ENCODE peak calls at places on chromosome 6, in four cellular contexts. A, C, G and O are unnamed samples.

GRCh38 chr6:149615805-149616204 is 32.7 kb downstream of the KATNA1 start:
- DNase-seq in A (no peak), C (no peak), G (no peak), O (no peak)

GRCh38 chr6:15063253-15063853 is 182.5 kb upstream of the JARID2 start:
- DNase-seq in A (peak; percentile 76), C (no peak), G (no peak), O (no peak)

GRCh38 chr6:27359231-27359630 is 29.3 kb upstream of the ZNF391 start:
- DNase-seq in A (no peak), C (no peak), G (no peak), O (no peak)

GRCh38 chr6:36130672-36131516 is 581 bp downstream of the MAPK13 start:
- DNase-seq in A (no peak), C (no peak), G (peak; percentile 77), O (no peak)

GRCh38 chr6:132659082-132659481 is at the start of gene TAAR1:
- DNase-seq in A (no peak), C (no peak), G (no peak), O (no peak)

GRCh38 chr6:3929281-3929798 is 80.2 kb downstream of the FAM50B start:
- DNase-seq in A (no peak), C (no peak), G (no peak), O (no peak)

GRCh38 chr6:165376100-165376499 is 66.7 kb upstream of the C6orf118 start:
- DNase-seq in A (no peak), C (no peak), G (no peak), O (no peak)

GRCh38 chr6:169140986-169141495 is 112.6 kb downstream of the THBS2 start:
- DNase-seq in A (no peak), C (no peak), G (no peak), O (no peak)

GRCh38 chr6:3439961-3440360 is 16.9 kb downstream of the SLC22A23 start:
- DNase-seq in A (no peak), C (no peak), G (no peak), O (no peak)